ENCODE peak calls at places on chromosomes 16 and 17, in six cellular contexts. M, X, S, J, R and N are unnamed samples.

GRCh38 chr16:30924086-30924714 is 828 bp downstream of the FBXL19 start:
- DNase-seq in X (no peak), M (no peak), S (no peak), J (no peak), R (peak; percentile 52), N (no peak)

GRCh38 chr17:20028436-20028835 is 19.3 kb downstream of the SPECC1 start:
- DNase-seq in J (no peak), M (no peak), S (no peak), R (no peak), X (no peak), N (no peak)

GRCh38 chr17:7843536-7844291 is 9.7 kb downstream of the KDM6B start:
- DNase-seq in R (peak; percentile 82), X (peak; percentile 78), S (peak; percentile 88), J (no peak), M (no peak), N (no peak)

GRCh38 chr17:32927724-32928526 is at the start of gene TMEM98:
- DNase-seq in J (no peak), S (peak; percentile 19), X (peak; percentile 79), R (peak; percentile 37), M (no peak), N (no peak)

GRCh38 chr17:28928061-28928460 is 23.3 kb downstream of the PHF12 start:
- DNase-seq in M (no peak), R (no peak), S (no peak), J (no peak), X (no peak), N (no peak)

GRCh38 chr16:85881436-85881835 is 17.5 kb upstream of the IRF8 start:
- DNase-seq in X (no peak), M (no peak), J (no peak), R (no peak), S (no peak), N (no peak)

GRCh38 chr17:28346746-28347246 is 10.5 kb downstream of the POLDIP2 start:
- DNase-seq in X (no peak), M (no peak), S (no peak), R (no peak), J (no peak), N (no peak)

GRCh38 chr16:29745126-29745852 is 501 bp downstream of the C16orf54 start:
- DNase-seq in X (peak; percentile 4), R (no peak), S (no peak), J (no peak), M (no peak), N (no peak)

GRCh38 chr17:7354262-7354781 is 634 bp upstream of the TMEM95 start:
- DNase-seq in X (no peak), J (no peak), M (no peak), R (no peak), S (no peak), N (no peak)

GRCh38 chr16:56793504-56793903 is 63.6 kb downstream of the NUP93 start:
- DNase-seq in S (no peak), X (no peak), M (no peak), R (no peak), J (no peak), N (no peak)

GRCh38 chr16:15041260-15042011 is 14.4 kb downstream of the NTAN1 start:
- DNase-seq in S (no peak), X (peak; percentile 82), J (no peak), M (no peak), R (no peak), N (no peak)

GRCh38 chr17:9632741-9633140 is 12.6 kb upstream of the USP43 start:
- DNase-seq in M (no peak), J (no peak), S (no peak), X (no peak), R (no peak), N (no peak)

GRCh38 chr17:14442798-14443553 is 142.1 kb downstream of the HS3ST3B1 start:
- DNase-seq in X (no peak), S (no peak), J (no peak), M (no peak), R (no peak), N (no peak)

GRCh38 chr17:73521376-73521775 is 122.9 kb downstream of the SDK2 start:
- DNase-seq in J (no peak), R (no peak), S (no peak), M (no peak), X (no peak), N (no peak)

GRCh38 chr17:8056976-8057625 is 18.2 kb downstream of the ALOX15B start:
- DNase-seq in M (no peak), R (no peak), X (no peak), J (no peak), S (no peak), N (no peak)

GRCh38 chr16:4404247-4404966 is 12.0 kb downstream of the CORO7 start:
- DNase-seq in M (no peak), J (no peak), R (peak; percentile 59), S (peak; percentile 24), X (no peak), N (no peak)

GRCh38 chr17:47739150-47739549 is 6.1 kb downstream of the TBX21 start:
- DNase-seq in J (no peak), X (no peak), S (no peak), R (no peak), M (no peak), N (no peak)

GRCh38 chr17:64264891-64265290 is 1.8 kb upstream of the TEX2 start:
- DNase-seq in J (no peak), X (no peak), M (no peak), S (no peak), R (no peak), N (no peak)

GRCh38 chr17:12664894-12665262 is 812 bp upstream of the MYOCD start:
- DNase-seq in R (no peak), M (no peak), X (no peak), S (no peak), J (no peak), N (no peak)

GRCh38 chr17:68196394-68197090 is 51.3 kb upstream of the AMZ2 start:
- DNase-seq in S (no peak), R (peak; percentile 44), M (no peak), X (no peak), J (no peak), N (no peak)

GRCh38 chr17:75364078-75364477 is 41.4 kb downstream of the GRB2 start:
- DNase-seq in J (peak; percentile 20), R (no peak), M (no peak), X (no peak), S (no peak), N (no peak)

GRCh38 chr17:3704931-3705717 is 9.2 kb upstream of the P2RX5 start:
- DNase-seq in R (no peak), X (no peak), M (no peak), S (no peak), J (no peak), N (no peak)

GRCh38 chr17:75078097-75079022 is 9.4 kb upstream of the SLC16A5 start:
- DNase-seq in S (no peak), M (no peak), R (no peak), X (no peak), J (no peak), N (peak; percentile 59)

GRCh38 chr16:53285236-53285635 is 149.0 kb upstream of the RBL2 start:
- DNase-seq in X (no peak), J (no peak), M (no peak), S (no peak), R (no peak), N (no peak)

GRCh38 chr16:30794634-30795033 is 7.6 kb upstream of the ZNF629 start:
- DNase-seq in J (no peak), M (no peak), R (no peak), X (no peak), S (no peak), N (no peak)